ENCODE peak calls at places on chromosomes 5 and 9, in five cellular contexts. N is HTR-8/SVneo, O is activated T-cell treated with anti-CD3 and anti-CD28 coated beads for 1 hour, X is nephron progenitor cell, J is aorta. K is an unnamed sample.

GRCh38 chr5:179858241-179858585 is 404 bp downstream of the MRNIP start:
- DNase-seq in X (peak), J (peak), O (peak), N (peak), K (peak)

GRCh38 chr9:88741335-88741734 is 206.4 kb downstream of the NXNL2 start:
- DNase-seq in X (no peak), O (no peak), N (no peak), J (no peak), K (no peak)

GRCh38 chr9:113131689-113132151 is 19.1 kb upstream of the SLC31A2 start:
- DNase-seq in J (no peak), X (peak), N (no peak), O (no peak), K (no peak)

GRCh38 chr5:35012365-35012764 is 35.4 kb downstream of the AGXT2 start:
- DNase-seq in O (no peak), N (no peak), J (no peak), X (no peak), K (no peak)

GRCh38 chr5:17046320-17046719 is 110.2 kb upstream of the MYO10 start:
- DNase-seq in N (no peak), O (no peak), J (no peak), X (no peak), K (no peak)

GRCh38 chr5:34731435-34732232 is 75.5 kb downstream of the RAI14 start:
- DNase-seq in N (no peak), O (no peak), X (no peak), J (no peak), K (no peak)

GRCh38 chr5:645421-645820 is 33.3 kb downstream of the CEP72 start:
- DNase-seq in X (no peak), O (no peak), N (no peak), J (peak), K (no peak)

GRCh38 chr9:8706546-8706945 is 907.0 kb upstream of the DMAC1 start:
- DNase-seq in N (no peak), X (no peak), O (no peak), J (no peak), K (no peak)

GRCh38 chr9:98594551-98595160 is 114.1 kb downstream of the GABBR2 start:
- DNase-seq in X (no peak), O (no peak), N (no peak), J (no peak), K (no peak)

GRCh38 chr5:150293091-150293941 is 3.7 kb upstream of the CAMK2A start:
- DNase-seq in O (no peak), X (no peak), N (no peak), J (peak), K (no peak)

GRCh38 chr9:74777136-74777879 is 110.4 kb downstream of the TRPM6 start:
- DNase-seq in O (peak), J (peak), X (peak), N (peak), K (peak)

GRCh38 chr5:106397700-106398099 is 1273.0 kb downstream of the EFNA5 start:
- DNase-seq in N (peak), J (no peak), O (no peak), X (no peak), K (no peak)

GRCh38 chr5:137635521-137635921 is 100.4 kb downstream of the KLHL3 start:
- DNase-seq in N (no peak), O (no peak), J (no peak), X (no peak), K (no peak)

GRCh38 chr9:125608488-125609224 is 98.4 kb downstream of the MAPKAP1 start:
- DNase-seq in J (no peak), O (no peak), X (no peak), N (no peak), K (no peak)

GRCh38 chr5:179596421-179596820 is 27.1 kb downstream of the HNRNPH1 start:
- DNase-seq in O (no peak), J (no peak), N (no peak), X (no peak), K (no peak)

GRCh38 chr5:106759581-106759980 is 911.2 kb downstream of the EFNA5 start:
- DNase-seq in O (no peak), X (no peak), N (no peak), J (peak), K (no peak)

GRCh38 chr5:175420383-175420782 is 23.6 kb downstream of the DRD1 start:
- DNase-seq in O (no peak), N (no peak), X (no peak), J (no peak), K (no peak)

GRCh38 chr5:132459983-132460834 is 30.4 kb downstream of the IRF1 start:
- DNase-seq in O (no peak), X (no peak), J (no peak), N (no peak), K (no peak)

GRCh38 chr9:129222691-129223218 is 44.7 kb upstream of the IER5L start:
- DNase-seq in J (no peak), X (no peak), N (no peak), O (no peak), K (no peak)

GRCh38 chr5:126680215-126680817 is 79.6 kb downstream of the PHAX start:
- DNase-seq in N (peak), J (no peak), X (peak), O (no peak), K (no peak)

GRCh38 chr9:19992556-19992955 is 203.7 kb upstream of the SLC24A2 start:
- DNase-seq in X (no peak), O (no peak), N (peak), J (no peak), K (no peak)

GRCh38 chr5:111859533-111860270 is 102.7 kb upstream of the NREP start:
- DNase-seq in X (no peak), O (no peak), N (peak), J (no peak), K (no peak)

GRCh38 chr5:73446631-73447233 is 1.8 kb downstream of the FOXD1 start:
- DNase-seq in J (peak), N (no peak), X (peak), O (no peak), K (no peak)

GRCh38 chr5:17147225-17148120 is 70.0 kb upstream of the BASP1 start:
- DNase-seq in O (no peak), J (no peak), X (no peak), N (no peak), K (no peak)

GRCh38 chr5:95621839-95622629 is 2.1 kb downstream of the GPR150 start:
- DNase-seq in J (no peak), O (no peak), X (no peak), N (no peak), K (peak)

GRCh38 chr9:137077010-137077747 is at the start of gene UAP1L1:
- DNase-seq in X (peak), N (peak), O (no peak), J (peak), K (peak)

K was measured in CD4-positive, alpha-beta T cell.